ENCODE peak calls at places on chromosomes 13 and 19, in six cellular contexts. X, G, S, J, W and R are unnamed samples.

GRCh38 chr13:28429685-28430290 is 65.1 kb downstream of the FLT1 start:
- DNase-seq in X (no peak), W (no peak), J (no peak), G (no peak), S (no peak), R (no peak)

GRCh38 chr19:11587973-11588631 is 9.2 kb upstream of the ZNF627 start:
- DNase-seq in G (no peak), S (no peak), W (no peak), J (no peak), X (no peak), R (no peak)

GRCh38 chr19:17841810-17842662 is 5.7 kb downstream of the JAK3 start:
- DNase-seq in S (peak; percentile 72), X (peak; percentile 83), G (peak; percentile 84), J (peak; percentile 90), W (no peak), R (peak; percentile 82)

GRCh38 chr19:35608250-35608649 is 4.3 kb upstream of the HAUS5 start:
- DNase-seq in X (no peak), S (no peak), W (no peak), G (no peak), J (no peak), R (no peak)

GRCh38 chr19:45385392-45386221 is 15.2 kb upstream of the ERCC2 start:
- DNase-seq in S (no peak), G (no peak), J (no peak), X (no peak), W (no peak), R (no peak)

GRCh38 chr13:43985437-43986051 is 105.8 kb downstream of the LACC1 start:
- DNase-seq in W (no peak), J (no peak), S (no peak), G (no peak), X (no peak), R (no peak)

GRCh38 chr13:61695147-61695546 is 279.5 kb upstream of the PCDH20 start:
- DNase-seq in J (peak; percentile 85), G (peak; percentile 5), S (no peak), W (no peak), X (no peak), R (peak; percentile 62)

GRCh38 chr19:37936166-37936565 is 29.2 kb downstream of the SIPA1L3 start:
- DNase-seq in J (no peak), X (no peak), S (no peak), W (no peak), G (no peak), R (no peak)

GRCh38 chr19:30596268-30596667 is 224.1 kb downstream of the ZNF536 start:
- DNase-seq in W (no peak), S (no peak), X (no peak), J (no peak), G (no peak), R (no peak)

GRCh38 chr19:46221981-46222610 is 7.4 kb upstream of the IGFL1 start:
- DNase-seq in S (peak; percentile 29), X (peak; percentile 64), G (peak; percentile 68), J (peak; percentile 90), W (no peak), R (peak; percentile 18)

GRCh38 chr13:21837841-21838551 is 167.1 kb downstream of the FGF9 start:
- DNase-seq in S (no peak), W (no peak), X (no peak), J (no peak), G (no peak), R (no peak)

GRCh38 chr19:30686252-30686762 is 314.1 kb downstream of the ZNF536 start:
- DNase-seq in W (no peak), X (no peak), J (no peak), S (no peak), G (peak; percentile 24), R (peak; percentile 5)

GRCh38 chr13:21638319-21639282 is 32.3 kb upstream of the FGF9 start:
- DNase-seq in W (no peak), J (peak; percentile 86), X (peak; percentile 31), G (peak; percentile 25), S (no peak), R (peak; percentile 21)

GRCh38 chr13:96730676-96731075 is 263.6 kb downstream of the OXGR1 start:
- DNase-seq in W (no peak), S (no peak), J (no peak), X (no peak), G (no peak), R (no peak)

GRCh38 chr13:113937073-113937472 is 36.8 kb downstream of the C13orf46 start:
- DNase-seq in G (no peak), S (no peak), J (no peak), X (no peak), W (no peak), R (no peak)

GRCh38 chr13:114100446-114101320 is 31.7 kb downstream of the RASA3 start:
- DNase-seq in X (peak; percentile 70), J (peak; percentile 30), G (no peak), W (no peak), S (no peak), R (no peak)

GRCh38 chr13:41633776-41634175 is 176.4 kb downstream of the RGCC start:
- DNase-seq in X (no peak), S (no peak), G (no peak), J (no peak), W (no peak), R (no peak)

GRCh38 chr19:16559896-16560295 is 12.3 kb downstream of the SLC35E1 start:
- DNase-seq in G (no peak), W (no peak), X (no peak), J (no peak), S (no peak), R (peak; percentile 28)

GRCh38 chr13:25677956-25678355 is 306.2 kb downstream of the ATP8A2 start:
- DNase-seq in S (no peak), X (no peak), G (no peak), W (no peak), J (no peak), R (no peak)

GRCh38 chr13:80217614-80218456 is 123.1 kb downstream of the SPRY2 start:
- DNase-seq in G (no peak), J (peak; percentile 36), X (no peak), W (no peak), S (no peak), R (peak; percentile 71)

GRCh38 chr13:111283991-111284390 is 36.5 kb upstream of the TEX29 start:
- DNase-seq in X (peak; percentile 31), S (no peak), W (no peak), G (no peak), J (no peak), R (no peak)

GRCh38 chr19:50753879-50754278 is 16.4 kb upstream of the GPR32 start:
- DNase-seq in W (no peak), X (no peak), S (no peak), G (no peak), J (no peak), R (no peak)

GRCh38 chr13:73158851-73159250 is 100.0 kb downstream of the KLF5 start:
- DNase-seq in W (no peak), S (no peak), J (peak; percentile 72), G (peak; percentile 45), X (no peak), R (peak; percentile 61)

GRCh38 chr13:60348097-60348496 is 48.9 kb upstream of the TDRD3 start:
- DNase-seq in X (no peak), W (no peak), J (no peak), S (no peak), G (no peak), R (no peak)

GRCh38 chr13:32881792-32882175 is 134.4 kb upstream of the KL start:
- DNase-seq in W (no peak), X (no peak), S (no peak), G (no peak), J (peak; percentile 82), R (no peak)

GRCh38 chr19:45471116-45471865 is 3.5 kb downstream of the FOSB start:
- DNase-seq in X (no peak), W (no peak), G (no peak), S (no peak), J (no peak), R (no peak)

GRCh38 chr19:15181394-15181793 is 19.4 kb downstream of the NOTCH3 start:
- DNase-seq in W (no peak), X (no peak), J (no peak), S (no peak), G (no peak), R (no peak)

GRCh38 chr13:19860884-19861655 is 2.4 kb downstream of the ZMYM5 start:
- DNase-seq in W (no peak), S (no peak), J (peak; percentile 81), G (peak; percentile 66), X (peak; percentile 20), R (peak; percentile 64)

GRCh38 chr19:17889609-17890214 is 18.0 kb downstream of the SLC5A5 start:
- DNase-seq in J (peak; percentile 66), G (peak; percentile 28), W (no peak), S (no peak), X (no peak), R (peak; percentile 59)

GRCh38 chr19:17997969-17998826 is 9.8 kb upstream of the ARRDC2 start:
- DNase-seq in S (no peak), J (no peak), X (no peak), W (no peak), G (peak; percentile 57), R (no peak)

DNA sequence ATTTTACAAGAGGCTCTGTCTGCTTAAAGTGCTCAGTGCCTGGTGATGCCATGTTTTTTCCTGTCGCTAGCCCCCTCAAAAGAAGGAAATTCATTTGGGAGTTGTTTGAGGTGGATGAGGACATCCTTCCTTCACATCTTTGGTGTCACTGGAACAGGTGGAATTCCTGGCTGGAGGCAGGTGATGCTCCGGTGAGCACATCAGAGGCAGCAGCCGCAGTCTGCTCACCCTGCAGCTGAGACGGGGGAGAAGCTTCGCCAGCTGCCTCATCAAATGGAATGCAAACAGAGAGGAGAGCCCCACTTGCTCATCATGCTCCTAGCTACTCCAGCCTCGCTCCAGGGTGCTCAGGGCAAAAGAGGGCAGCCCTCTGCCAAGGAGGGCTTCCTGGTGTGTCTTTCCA is 74.1 kb upstream of the UBL3 start:
- DNase-seq in S (no peak), G (peak; percentile 59), X (peak; percentile 45), W (no peak), J (peak; percentile 91), R (peak; percentile 79)
- TF ChIP-seq CTCF in S (no peak), G (no peak), X (no peak), W (no peak), J (no peak), R (no peak)

GRCh38 chr13:38099751-38100150 is 230.2 kb upstream of the TRPC4 start:
- DNase-seq in X (no peak), J (no peak), W (no peak), S (no peak), G (no peak), R (no peak)

GRCh38 chr13:38103851-38104250 is 234.3 kb upstream of the TRPC4 start:
- DNase-seq in X (no peak), J (no peak), W (no peak), S (no peak), G (peak; percentile 5), R (no peak)
- H3K4me3 ChIP-seq in X (no peak overlapping the region), J (no peak overlapping the region), W (no peak overlapping the region), S (no peak overlapping the region), G (no peak overlapping the region), R (no peak overlapping the region)

DNA sequence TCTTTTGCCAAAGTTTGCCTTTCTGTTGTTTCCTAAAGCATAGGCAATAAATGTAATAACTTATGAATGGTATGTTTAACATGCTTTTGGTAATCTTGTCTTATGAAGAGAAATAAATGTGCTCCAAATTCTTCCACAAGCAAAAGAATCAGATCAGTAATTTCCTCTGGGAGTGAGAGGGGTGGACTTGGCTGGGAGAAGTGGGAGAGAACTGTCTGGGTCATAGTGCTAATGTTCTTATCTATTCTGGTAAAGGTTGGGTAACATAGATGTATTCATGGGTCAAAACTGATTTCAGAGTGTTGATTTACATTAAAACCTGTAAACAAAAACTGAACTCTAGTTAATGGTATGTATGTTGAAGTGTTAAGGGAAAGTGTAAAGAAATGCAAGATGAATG is 211.6 kb upstream of the IRS2 start:
- DNase-seq in G (no peak), J (no peak), W (no peak), X (no peak), S (no peak), R (no peak)
- TF ChIP-seq CTCF in G (no peak), J (no peak), W (no peak), X (no peak), S (no peak), R (no peak)

GRCh38 chr19:3722443-3723109 is 14.4 kb downstream of the TJP3 start:
- DNase-seq in S (no peak), G (no peak), J (no peak), W (no peak), X (peak; percentile 82), R (no peak)
- H3K4me3 ChIP-seq in S (no peak overlapping the region), G (no peak overlapping the region), J (no peak overlapping the region), W (no peak overlapping the region), X (peak overlapping the region; percentile 31), R (no peak overlapping the region)